ENCODE peak calls at places on chromosomes 7 and 10, in seven cellular contexts. J is AML-193; F is activated CD4-positive, alpha-beta T cell treated with anti-CD3 and anti-CD28 coated beads for 1 hour; Y is activated T-cell treated with anti-CD3 and anti-CD28 coated beads for 1 hour; N is Ammon's horn; Z is HTR-8/SVneo; W is stimulated activated CD8-positive, alpha-beta memory T cell treated with anti-CD3 and anti-CD28 coated beads, Interleukin-7, amount 100 ng/mL, for 4 hours. S is an unnamed sample.

GRCh38 chr7:47379629-47380324 is 202.1 kb downstream of the TNS3 start:
- DNase-seq in W (no peak), Y (no peak), J (no peak), F (no peak), Z (peak; percentile 68), N (peak; percentile 45), S (peak; percentile 94)

GRCh38 chr7:44441079-44441478 is 49.4 kb downstream of the NUDCD3 start:
- DNase-seq in J (no peak), Z (no peak), N (no peak), F (no peak), W (no peak), Y (no peak), S (no peak)

GRCh38 chr10:128324468-128324867 is 198.2 kb upstream of the MKI67 start:
- DNase-seq in N (no peak), J (no peak), Z (no peak), Y (no peak), F (no peak), W (no peak), S (no peak)

GRCh38 chr7:91168766-91169518 is 95.3 kb upstream of the FZD1 start:
- DNase-seq in W (no peak), F (no peak), Y (no peak), Z (no peak), J (no peak), N (no peak), S (no peak)

GRCh38 chr10:2584385-2584784 is 483.0 kb upstream of the PFKP start:
- DNase-seq in N (no peak), W (no peak), Z (no peak), Y (no peak), F (no peak), J (no peak), S (no peak)

GRCh38 chr10:110803830-110804338 is 67.8 kb upstream of the PDCD4 start:
- DNase-seq in F (no peak), Z (peak; percentile 27), Y (peak; percentile 16), N (peak; percentile 84), J (peak; percentile 23), W (peak; percentile 20), S (peak; percentile 16)

GRCh38 chr10:121244791-121245190 is 353.5 kb downstream of the FGFR2 start:
- DNase-seq in J (no peak), F (no peak), Y (no peak), W (no peak), Z (no peak), N (no peak), S (peak; percentile 49)

GRCh38 chr10:113929522-113929921 is 75.1 kb downstream of the NHLRC2 start:
- DNase-seq in Z (no peak), W (no peak), F (no peak), J (no peak), Y (no peak), N (no peak), S (no peak)

GRCh38 chr7:99379043-99379577 is 4.6 kb downstream of the ARPC1B start:
- DNase-seq in W (peak; percentile 39), Z (no peak), J (peak; percentile 82), Y (no peak), N (peak; percentile 72), F (no peak), S (peak; percentile 65)

GRCh38 chr7:31562002-31562401 is 48.1 kb downstream of the ITPRID1 start:
- DNase-seq in Z (no peak), W (no peak), Y (no peak), F (no peak), J (no peak), N (no peak), S (no peak)

GRCh38 chr7:136053689-136054485 is 76.7 kb upstream of the MTPN start:
- DNase-seq in F (no peak), Z (no peak), J (no peak), W (no peak), N (no peak), Y (no peak), S (no peak)

GRCh38 chr10:123136806-123137642 is 1.3 kb downstream of the HMX3 start:
- DNase-seq in W (no peak), N (no peak), J (no peak), F (no peak), Z (no peak), Y (no peak), S (no peak)

GRCh38 chr10:119205926-119206602 is 1.3 kb upstream of the GRK5 start:
- DNase-seq in J (peak; percentile 74), N (peak; percentile 48), W (peak; percentile 13), Z (no peak), F (peak; percentile 22), Y (peak; percentile 26), S (no peak)

GRCh38 chr7:133344275-133344674 is 91.4 kb downstream of the EXOC4 start:
- DNase-seq in Z (no peak), J (peak; percentile 31), N (peak; percentile 9), Y (no peak), W (no peak), F (no peak), S (no peak)

GRCh38 chr10:101052285-101052684 is 9.5 kb upstream of the KAZALD1 start:
- DNase-seq in J (no peak), Z (no peak), W (no peak), N (no peak), Y (no peak), F (no peak), S (no peak)

GRCh38 chr7:143003393-143004051 is 23.4 kb downstream of the OR9A2 start:
- DNase-seq in Z (peak; percentile 32), Y (no peak), W (no peak), N (peak; percentile 52), J (peak; percentile 71), F (no peak), S (peak; percentile 39)

GRCh38 chr7:111224354-111225231 is 133.7 kb downstream of the LRRN3 start:
- DNase-seq in W (no peak), J (no peak), Y (no peak), F (no peak), N (no peak), Z (no peak), S (no peak)

GRCh38 chr10:92506336-92506735 is 67.6 kb downstream of the IDE start:
- DNase-seq in F (no peak), W (no peak), Y (no peak), N (no peak), J (no peak), Z (no peak), S (no peak)

GRCh38 chr10:75647675-75648074 is 216.3 kb downstream of the LRMDA start:
- DNase-seq in N (no peak), W (no peak), Z (no peak), F (no peak), Y (no peak), J (no peak), S (no peak)

GRCh38 chr7:146176790-146177189 is 60.2 kb downstream of the CNTNAP2 start:
- DNase-seq in Y (no peak), J (no peak), Z (no peak), N (no peak), F (no peak), W (no peak), S (no peak)

GRCh38 chr10:43265799-43266721 is 805 bp downstream of the RASGEF1A start:
- DNase-seq in Z (peak; percentile 68), F (no peak), Y (peak; percentile 33), W (no peak), N (no peak), J (no peak), S (no peak)

GRCh38 chr7:29434405-29434804 is 129.2 kb upstream of the PRR15 start:
- DNase-seq in Y (no peak), J (no peak), Z (no peak), N (no peak), F (no peak), W (no peak), S (no peak)

GRCh38 chr7:66356277-66356721 is 151.2 kb downstream of the TPST1 start:
- DNase-seq in Z (peak; percentile 26), F (no peak), Y (no peak), N (no peak), W (no peak), J (no peak), S (peak; percentile 72)

GRCh38 chr7:134704827-134705226 is 58.2 kb downstream of the BPGM start:
- DNase-seq in Y (no peak), N (no peak), Z (no peak), W (no peak), J (no peak), F (no peak), S (no peak)

GRCh38 chr7:106180721-106181120 is 68.6 kb upstream of the SYPL1 start:
- DNase-seq in N (no peak), Y (no peak), Z (no peak), W (no peak), J (no peak), F (no peak), S (no peak)

GRCh38 chr7:43584200-43584586 is 1.3 kb downstream of the STK17A start:
- DNase-seq in W (no peak), Z (no peak), Y (peak; percentile 9), F (no peak), J (peak; percentile 68), N (no peak), S (peak; percentile 26)

GRCh38 chr7:98569606-98570337 is 47.3 kb upstream of the NPTX2 start:
- DNase-seq in F (no peak), N (peak; percentile 95), Y (no peak), W (no peak), Z (no peak), J (no peak), S (no peak)

GRCh38 chr7:128963327-128963757 is 25.6 kb downstream of the IRF5 start:
- DNase-seq in N (no peak), Y (no peak), J (no peak), W (no peak), Z (no peak), F (no peak), S (no peak)

GRCh38 chr10:78433063-78433717 is 399.5 kb downstream of the RPS24 start:
- DNase-seq in Z (no peak), J (no peak), W (no peak), Y (no peak), N (no peak), F (no peak), S (no peak)